ENCODE peak calls at places on chromosome 21, in six cellular contexts. One of them, this sample, is unnamed.

GRCh38 chr21:44506279-44507255 is 33.4 kb downstream of the KRTAP10-1 start:
- DNase-seq in naive thymus-derived CD8-positive, alpha-beta T cell: no peak
- DNase-seq in caudate nucleus: no peak
- DNase-seq in right atrium auricular region: no peak
- DNase-seq in pons: no peak
- DNase-seq in pulmonary artery endothelial cell: no peak
- DNase-seq in this sample: no peak

GRCh38 chr21:35034203-35034926 is 14.7 kb downstream of the RUNX1 start:
- DNase-seq in naive thymus-derived CD8-positive, alpha-beta T cell: no peak
- DNase-seq in caudate nucleus: no peak
- DNase-seq in right atrium auricular region: no peak
- DNase-seq in pons: no peak
- DNase-seq in pulmonary artery endothelial cell: no peak
- DNase-seq in this sample: no peak

GRCh38 chr21:29499734-29500343 is 201.1 kb downstream of the BACH1 start:
- DNase-seq in naive thymus-derived CD8-positive, alpha-beta T cell: no peak
- DNase-seq in caudate nucleus: no peak
- DNase-seq in right atrium auricular region: no peak
- DNase-seq in pons: peak
- DNase-seq in pulmonary artery endothelial cell: no peak
- DNase-seq in this sample: no peak

GRCh38 chr21:45012661-45013270 is 61.6 kb upstream of the ADARB1 start:
- DNase-seq in naive thymus-derived CD8-positive, alpha-beta T cell: no peak
- DNase-seq in caudate nucleus: no peak
- DNase-seq in right atrium auricular region: no peak
- DNase-seq in pons: no peak
- DNase-seq in pulmonary artery endothelial cell: no peak
- DNase-seq in this sample: no peak

GRCh38 chr21:29300547-29301138 is 1.9 kb downstream of the BACH1 start:
- DNase-seq in naive thymus-derived CD8-positive, alpha-beta T cell: no peak
- DNase-seq in caudate nucleus: no peak
- DNase-seq in right atrium auricular region: no peak
- DNase-seq in pons: no peak
- DNase-seq in pulmonary artery endothelial cell: no peak
- DNase-seq in this sample: no peak

GRCh38 chr21:16535100-16535418 is 805.3 kb downstream of the USP25 start:
- DNase-seq in naive thymus-derived CD8-positive, alpha-beta T cell: no peak
- DNase-seq in caudate nucleus: peak
- DNase-seq in right atrium auricular region: peak
- DNase-seq in pons: peak
- DNase-seq in pulmonary artery endothelial cell: no peak
- DNase-seq in this sample: peak

GRCh38 chr21:46183910-46184624 is at the start of gene SPATC1L:
- DNase-seq in naive thymus-derived CD8-positive, alpha-beta T cell: peak
- DNase-seq in caudate nucleus: peak
- DNase-seq in right atrium auricular region: peak
- DNase-seq in pons: peak
- DNase-seq in pulmonary artery endothelial cell: peak
- DNase-seq in this sample: peak

GRCh38 chr21:45351526-45352275 is 53.3 kb upstream of the COL18A1 start:
- DNase-seq in naive thymus-derived CD8-positive, alpha-beta T cell: no peak
- DNase-seq in caudate nucleus: no peak
- DNase-seq in right atrium auricular region: no peak
- DNase-seq in pons: no peak
- DNase-seq in pulmonary artery endothelial cell: no peak
- DNase-seq in this sample: no peak

GRCh38 chr21:38429011-38429410 is 69.3 kb downstream of the ERG start:
- DNase-seq in naive thymus-derived CD8-positive, alpha-beta T cell: no peak
- DNase-seq in caudate nucleus: no peak
- DNase-seq in right atrium auricular region: no peak
- DNase-seq in pons: no peak
- DNase-seq in pulmonary artery endothelial cell: no peak
- DNase-seq in this sample: no peak

GRCh38 chr21:46189959-46190490 is 5.8 kb upstream of the SPATC1L start:
- DNase-seq in naive thymus-derived CD8-positive, alpha-beta T cell: no peak
- DNase-seq in caudate nucleus: no peak
- DNase-seq in right atrium auricular region: peak
- DNase-seq in pons: no peak
- DNase-seq in pulmonary artery endothelial cell: no peak
- DNase-seq in this sample: no peak

GRCh38 chr21:43727571-43728466 is 8.9 kb downstream of the PDXK start:
- DNase-seq in naive thymus-derived CD8-positive, alpha-beta T cell: no peak
- DNase-seq in caudate nucleus: peak
- DNase-seq in right atrium auricular region: no peak
- DNase-seq in pons: no peak
- DNase-seq in pulmonary artery endothelial cell: no peak
- DNase-seq in this sample: peak

GRCh38 chr21:25107708-25108107 is 499.6 kb downstream of the MRPL39 start:
- DNase-seq in naive thymus-derived CD8-positive, alpha-beta T cell: no peak
- DNase-seq in caudate nucleus: no peak
- DNase-seq in right atrium auricular region: no peak
- DNase-seq in pons: no peak
- DNase-seq in pulmonary artery endothelial cell: no peak
- DNase-seq in this sample: peak

GRCh38 chr21:44557491-44558328 is 885 bp downstream of the KRTAP10-3 start:
- DNase-seq in naive thymus-derived CD8-positive, alpha-beta T cell: no peak
- DNase-seq in caudate nucleus: no peak
- DNase-seq in right atrium auricular region: peak
- DNase-seq in pons: no peak
- DNase-seq in pulmonary artery endothelial cell: no peak
- DNase-seq in this sample: no peak

GRCh38 chr21:46393941-46394818 is 64.5 kb upstream of the DIP2A start:
- DNase-seq in naive thymus-derived CD8-positive, alpha-beta T cell: no peak
- DNase-seq in caudate nucleus: no peak
- DNase-seq in right atrium auricular region: no peak
- DNase-seq in pons: no peak
- DNase-seq in pulmonary artery endothelial cell: no peak
- DNase-seq in this sample: no peak

This sample was measured in foreskin fibroblast.